ENCODE peak calls at places on chromosome 19, in five cellular contexts. One of them, this sample, is unnamed.

GRCh38 chr19:38072776-38073411 is 151.1 kb downstream of the DPF1 start:
- DNase-seq in colonic mucosa: no peak
- DNase-seq in breast epithelium: no peak
- DNase-seq in cardiac muscle cell: no peak
- DNase-seq in tibial nerve: no peak
- DNase-seq in this sample: no peak

GRCh38 chr19:46728693-46729339 is 11.9 kb upstream of the PRKD2 start:
- DNase-seq in colonic mucosa: peak; percentile 72
- DNase-seq in breast epithelium: no peak
- DNase-seq in cardiac muscle cell: peak; percentile 74
- DNase-seq in tibial nerve: no peak
- DNase-seq in this sample: no peak

GRCh38 chr19:41726493-41726892 is 18.1 kb downstream of the CEACAM5 start:
- DNase-seq in colonic mucosa: no peak
- DNase-seq in breast epithelium: no peak
- DNase-seq in cardiac muscle cell: no peak
- DNase-seq in tibial nerve: no peak
- DNase-seq in this sample: no peak

GRCh38 chr19:46904114-46905060 is 43.6 kb downstream of the ARHGAP35 start:
- DNase-seq in colonic mucosa: no peak
- DNase-seq in breast epithelium: no peak
- DNase-seq in cardiac muscle cell: no peak
- DNase-seq in tibial nerve: no peak
- DNase-seq in this sample: no peak

GRCh38 chr19:53958168-53958571 is 4.6 kb upstream of the CACNG8 start:
- DNase-seq in colonic mucosa: no peak
- DNase-seq in breast epithelium: no peak
- DNase-seq in cardiac muscle cell: peak; percentile 37
- DNase-seq in tibial nerve: no peak
- DNase-seq in this sample: no peak

GRCh38 chr19:48618278-48618915 is 581 bp downstream of the RPL18 start:
- DNase-seq in colonic mucosa: peak; percentile 37
- DNase-seq in breast epithelium: no peak
- DNase-seq in cardiac muscle cell: peak; percentile 47
- DNase-seq in tibial nerve: no peak
- DNase-seq in this sample: no peak

GRCh38 chr19:29596885-29597525 is 9.1 kb upstream of the POP4 start:
- DNase-seq in colonic mucosa: no peak
- DNase-seq in breast epithelium: no peak
- DNase-seq in cardiac muscle cell: peak; percentile 37
- DNase-seq in tibial nerve: no peak
- DNase-seq in this sample: no peak

GRCh38 chr19:1122972-1123363 is 19.2 kb downstream of the GPX4 start:
- DNase-seq in colonic mucosa: peak; percentile 82
- DNase-seq in breast epithelium: no peak
- DNase-seq in cardiac muscle cell: peak; percentile 81
- DNase-seq in tibial nerve: no peak
- DNase-seq in this sample: no peak

GRCh38 chr19:58581227-58582141 is 8.3 kb upstream of the MZF1 start:
- DNase-seq in colonic mucosa: peak; percentile 84
- DNase-seq in breast epithelium: peak; percentile 80
- DNase-seq in cardiac muscle cell: peak; percentile 94
- DNase-seq in tibial nerve: peak; percentile 77
- DNase-seq in this sample: peak; percentile 78

GRCh38 chr19:7925171-7925837 is 631 bp downstream of the CTXN1 start:
- DNase-seq in colonic mucosa: peak; percentile 71
- DNase-seq in breast epithelium: no peak
- DNase-seq in cardiac muscle cell: peak; percentile 93
- DNase-seq in tibial nerve: no peak
- DNase-seq in this sample: peak; percentile 70

GRCh38 chr19:13207237-13208130 is 57.3 kb downstream of the IER2 start:
- DNase-seq in colonic mucosa: no peak
- DNase-seq in breast epithelium: no peak
- DNase-seq in cardiac muscle cell: no peak
- DNase-seq in tibial nerve: no peak
- DNase-seq in this sample: no peak

GRCh38 chr19:48665786-48666185 is 7.0 kb downstream of the NTN5 start:
- DNase-seq in colonic mucosa: no peak
- DNase-seq in breast epithelium: no peak
- DNase-seq in cardiac muscle cell: no peak
- DNase-seq in tibial nerve: no peak
- DNase-seq in this sample: no peak

GRCh38 chr19:28598861-28599260 is 614.1 kb downstream of the UQCRFS1 start:
- DNase-seq in colonic mucosa: no peak
- DNase-seq in breast epithelium: no peak
- DNase-seq in cardiac muscle cell: no peak
- DNase-seq in tibial nerve: no peak
- DNase-seq in this sample: no peak

GRCh38 chr19:42322305-42322704 is 3.1 kb upstream of the MEGF8 start:
- DNase-seq in colonic mucosa: no peak
- DNase-seq in breast epithelium: no peak
- DNase-seq in cardiac muscle cell: no peak
- DNase-seq in tibial nerve: no peak
- DNase-seq in this sample: no peak

GRCh38 chr19:1271528-1272422 is 2.6 kb downstream of the CIRBP start:
- DNase-seq in colonic mucosa: no peak
- DNase-seq in breast epithelium: no peak
- DNase-seq in cardiac muscle cell: no peak
- DNase-seq in tibial nerve: no peak
- DNase-seq in this sample: no peak

GRCh38 chr19:611506-611869 is 21.8 kb downstream of the HCN2 start:
- DNase-seq in colonic mucosa: no peak
- DNase-seq in breast epithelium: no peak
- DNase-seq in cardiac muscle cell: no peak
- DNase-seq in tibial nerve: no peak
- DNase-seq in this sample: no peak

GRCh38 chr19:16912780-16913179 is 24.0 kb downstream of the F2RL3 start:
- DNase-seq in colonic mucosa: no peak
- DNase-seq in breast epithelium: no peak
- DNase-seq in cardiac muscle cell: no peak
- DNase-seq in tibial nerve: no peak
- DNase-seq in this sample: no peak

GRCh38 chr19:17677002-17677401 is 11.2 kb downstream of the UNC13A start:
- DNase-seq in colonic mucosa: no peak
- DNase-seq in breast epithelium: no peak
- DNase-seq in cardiac muscle cell: peak; percentile 20
- DNase-seq in tibial nerve: no peak
- DNase-seq in this sample: no peak

GRCh38 chr19:48351341-48351752 is 12.4 kb downstream of the TMEM143 start:
- DNase-seq in colonic mucosa: peak; percentile 87
- DNase-seq in breast epithelium: peak; percentile 78
- DNase-seq in cardiac muscle cell: peak; percentile 66
- DNase-seq in tibial nerve: peak; percentile 44
- DNase-seq in this sample: no peak

GRCh38 chr19:35533201-35533821 is at the start of gene GAPDHS:
- DNase-seq in colonic mucosa: no peak
- DNase-seq in breast epithelium: no peak
- DNase-seq in cardiac muscle cell: no peak
- DNase-seq in tibial nerve: no peak
- DNase-seq in this sample: no peak

GRCh38 chr19:15173746-15174404 is 26.9 kb downstream of the NOTCH3 start:
- DNase-seq in colonic mucosa: no peak
- DNase-seq in breast epithelium: no peak
- DNase-seq in cardiac muscle cell: no peak
- DNase-seq in tibial nerve: no peak
- DNase-seq in this sample: no peak

GRCh38 chr19:41226053-41226873 is 7.2 kb downstream of the AXL start:
- DNase-seq in colonic mucosa: peak; percentile 74
- DNase-seq in breast epithelium: peak; percentile 63
- DNase-seq in cardiac muscle cell: peak; percentile 63
- DNase-seq in tibial nerve: peak; percentile 47
- DNase-seq in this sample: peak; percentile 94

GRCh38 chr19:54893406-54893805 is 12.5 kb upstream of the NCR1 start:
- DNase-seq in colonic mucosa: no peak
- DNase-seq in breast epithelium: no peak
- DNase-seq in cardiac muscle cell: no peak
- DNase-seq in tibial nerve: no peak
- DNase-seq in this sample: no peak

GRCh38 chr19:55391702-55392615 is 6.2 kb downstream of the RPL28 start:
- DNase-seq in colonic mucosa: no peak
- DNase-seq in breast epithelium: no peak
- DNase-seq in cardiac muscle cell: no peak
- DNase-seq in tibial nerve: no peak
- DNase-seq in this sample: no peak

GRCh38 chr19:44005968-44006367 is 3.2 kb downstream of the ZNF230 start:
- DNase-seq in colonic mucosa: no peak
- DNase-seq in breast epithelium: no peak
- DNase-seq in cardiac muscle cell: no peak
- DNase-seq in tibial nerve: no peak
- DNase-seq in this sample: no peak

GRCh38 chr19:41537789-41538188 is 38.2 kb upstream of the CEACAM21 start:
- DNase-seq in colonic mucosa: no peak
- DNase-seq in breast epithelium: no peak
- DNase-seq in cardiac muscle cell: no peak
- DNase-seq in tibial nerve: no peak
- DNase-seq in this sample: no peak

DNA sequence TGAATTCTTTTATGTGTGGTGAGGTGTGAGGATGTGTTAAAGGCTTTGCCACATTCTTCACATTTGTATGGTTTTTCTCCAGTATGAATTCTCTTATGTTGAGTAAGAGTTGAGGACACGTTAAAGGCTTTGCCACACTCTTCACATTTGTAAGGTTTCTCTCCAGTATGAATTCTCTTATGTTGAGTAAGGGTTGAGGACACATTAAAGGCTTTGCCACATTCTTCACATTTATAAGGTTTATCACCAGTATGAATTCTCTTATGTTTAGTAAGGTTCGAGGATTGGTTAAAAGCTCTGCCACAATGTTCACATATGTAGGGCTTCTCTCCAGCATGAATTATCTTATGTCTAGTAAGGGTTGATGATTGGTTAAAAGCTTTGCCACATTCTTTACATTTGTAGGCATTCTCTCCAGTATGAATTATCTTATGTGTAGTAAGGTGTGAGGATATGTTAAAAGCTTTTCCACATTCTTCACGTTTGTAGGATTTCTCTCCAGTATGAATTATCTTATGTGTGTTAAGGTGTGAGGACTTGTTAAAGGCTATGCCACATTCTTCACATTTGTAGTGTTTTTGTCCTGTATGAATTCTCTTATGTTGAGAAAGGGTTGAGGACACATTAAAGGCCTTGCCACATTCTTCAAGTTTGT is 27.1 kb downstream of the ZNF724 start:
- DNase-seq in colonic mucosa: no peak
- DNase-seq in breast epithelium: no peak
- DNase-seq in cardiac muscle cell: no peak
- DNase-seq in tibial nerve: no peak
- DNase-seq in this sample: no peak
- H3K9me3 ChIP-seq in colonic mucosa: no peaks in the 10 kb centered on the region
- H3K9me3 ChIP-seq in breast epithelium: peaks cover 86% of the 10 kb centered on the region
- H3K9me3 ChIP-seq in cardiac muscle cell: peaks cover 5% of the 10 kb centered on the region
- H3K9me3 ChIP-seq in tibial nerve: peaks cover 68% of the 10 kb centered on the region
- H3K9me3 ChIP-seq in this sample: peaks cover 58% of the 10 kb centered on the region

GRCh38 chr19:10780368-10780767 is 55.6 kb downstream of the TMED1 start:
- DNase-seq in colonic mucosa: no peak
- DNase-seq in breast epithelium: no peak
- DNase-seq in cardiac muscle cell: no peak
- DNase-seq in tibial nerve: no peak
- DNase-seq in this sample: no peak

GRCh38 chr19:10774893-10775292 is 57.0 kb downstream of the DNM2 start:
- DNase-seq in colonic mucosa: no peak
- DNase-seq in breast epithelium: no peak
- DNase-seq in cardiac muscle cell: no peak
- DNase-seq in tibial nerve: no peak
- DNase-seq in this sample: no peak

GRCh38 chr19:10782795-10783194 is 53.2 kb downstream of the TMED1 start:
- DNase-seq in colonic mucosa: no peak
- DNase-seq in breast epithelium: no peak
- DNase-seq in cardiac muscle cell: no peak
- DNase-seq in tibial nerve: no peak
- DNase-seq in this sample: no peak

GRCh38 chr19:10773969-10774368 is 56.1 kb downstream of the DNM2 start:
- DNase-seq in colonic mucosa: no peak
- DNase-seq in breast epithelium: no peak
- DNase-seq in cardiac muscle cell: no peak
- DNase-seq in tibial nerve: no peak
- DNase-seq in this sample: no peak

GRCh38 chr19:10776900-10777650 is 58.9 kb downstream of the TMED1 start:
- DNase-seq in colonic mucosa: no peak
- DNase-seq in breast epithelium: no peak
- DNase-seq in cardiac muscle cell: no peak
- DNase-seq in tibial nerve: no peak
- DNase-seq in this sample: no peak
- H3K4me3 ChIP-seq in colonic mucosa: no peak overlapping the region
- H3K4me3 ChIP-seq in breast epithelium: no peak overlapping the region
- H3K4me3 ChIP-seq in cardiac muscle cell: no peak overlapping the region
- H3K4me3 ChIP-seq in tibial nerve: no peak overlapping the region
- H3K4me3 ChIP-seq in this sample: no peak overlapping the region

DNA sequence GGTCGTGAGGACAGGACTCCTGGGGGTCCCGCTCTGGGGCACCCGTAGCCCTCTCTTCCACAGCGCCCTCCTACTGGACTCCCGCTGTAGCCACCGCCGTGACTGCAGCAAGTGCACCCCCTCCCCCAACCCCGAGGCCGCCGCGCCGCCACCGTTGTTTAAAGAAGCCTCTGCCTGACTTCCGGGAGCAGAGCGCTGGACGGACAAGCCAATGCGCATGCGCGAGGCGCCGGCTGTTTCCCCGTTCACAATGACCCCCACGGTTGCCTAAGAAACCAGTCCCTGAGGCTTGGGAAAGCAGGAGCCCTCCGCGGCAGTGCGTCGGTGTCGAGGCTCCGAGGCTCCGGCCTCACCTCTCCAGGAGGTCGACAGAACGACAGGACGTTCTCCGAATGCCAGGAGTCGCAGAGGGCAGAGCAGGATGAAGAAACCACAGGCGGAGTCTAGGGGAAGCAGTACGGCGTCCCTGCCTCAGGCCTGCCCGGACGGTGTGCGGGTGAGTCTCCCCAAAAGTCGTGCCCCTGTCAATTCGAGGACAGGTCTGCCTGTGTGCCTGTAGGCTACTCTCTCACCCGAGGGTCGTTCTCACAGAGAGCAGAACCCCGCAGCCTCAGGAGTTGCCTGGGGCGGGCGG is 70.5 kb upstream of the ZNF420 start:
- DNase-seq in colonic mucosa: peak; percentile 41
- DNase-seq in breast epithelium: peak; percentile 86
- DNase-seq in cardiac muscle cell: no peak
- DNase-seq in tibial nerve: no peak
- DNase-seq in this sample: no peak
- H3K9me3 ChIP-seq in colonic mucosa: no peaks in the 10 kb centered on the region
- H3K9me3 ChIP-seq in breast epithelium: peaks cover 43% of the 10 kb centered on the region
- H3K9me3 ChIP-seq in cardiac muscle cell: no peaks in the 10 kb centered on the region
- H3K9me3 ChIP-seq in tibial nerve: peaks cover 13% of the 10 kb centered on the region
- H3K9me3 ChIP-seq in this sample: peaks cover 16% of the 10 kb centered on the region

GRCh38 chr19:18765224-18765623 is 25.9 kb downstream of the COMP start:
- DNase-seq in colonic mucosa: peak; percentile 60
- DNase-seq in breast epithelium: no peak
- DNase-seq in cardiac muscle cell: no peak
- DNase-seq in tibial nerve: no peak
- DNase-seq in this sample: no peak

GRCh38 chr19:18762125-18763023 is 28.7 kb downstream of the COMP start:
- DNase-seq in colonic mucosa: peak; percentile 94
- DNase-seq in breast epithelium: peak; percentile 96
- DNase-seq in cardiac muscle cell: peak; percentile 31
- DNase-seq in tibial nerve: peak; percentile 51
- DNase-seq in this sample: peak; percentile 96

GRCh38 chr19:18763674-18764590 is 27.2 kb downstream of the COMP start:
- DNase-seq in colonic mucosa: no peak
- DNase-seq in breast epithelium: peak; percentile 78
- DNase-seq in cardiac muscle cell: no peak
- DNase-seq in tibial nerve: no peak
- DNase-seq in this sample: peak; percentile 97

GRCh38 chr19:18761531-18762110 is 29.5 kb downstream of the COMP start:
- DNase-seq in colonic mucosa: no peak
- DNase-seq in breast epithelium: no peak
- DNase-seq in cardiac muscle cell: no peak
- DNase-seq in tibial nerve: no peak
- DNase-seq in this sample: no peak

GRCh38 chr19:18764591-18765051 is 26.5 kb downstream of the COMP start:
- DNase-seq in colonic mucosa: no peak
- DNase-seq in breast epithelium: no peak
- DNase-seq in cardiac muscle cell: no peak
- DNase-seq in tibial nerve: no peak
- DNase-seq in this sample: no peak
- H3K4me3 ChIP-seq in colonic mucosa: no peak overlapping the region
- H3K4me3 ChIP-seq in breast epithelium: no peak overlapping the region
- H3K4me3 ChIP-seq in cardiac muscle cell: no peak overlapping the region
- H3K4me3 ChIP-seq in tibial nerve: no peak overlapping the region
- H3K4me3 ChIP-seq in this sample: no peak overlapping the region

This sample was measured in RWPE2.